ENCODE peak calls at places on chromosomes 5 and 9, in five cellular contexts. K is GM23338, L is upper lobe of right lung, W is psoas muscle, H is kidney epithelial cell. U is an unnamed sample.

GRCh38 chr5:17000296-17000939 is 64.3 kb upstream of the MYO10 start:
- DNase-seq in K (no peak), H (peak; percentile 88), L (no peak), W (no peak), U (peak; percentile 86)

GRCh38 chr9:95028855-95029219 is 288.7 kb downstream of the FANCC start:
- DNase-seq in H (no peak), W (no peak), L (no peak), K (no peak), U (no peak)

GRCh38 chr5:4627887-4628286 is 512.2 kb upstream of the ADAMTS16 start:
- DNase-seq in L (no peak), H (no peak), W (no peak), K (no peak), U (no peak)

GRCh38 chr5:143576721-143577484 is 173.4 kb upstream of the NR3C1 start:
- DNase-seq in H (no peak), K (no peak), L (no peak), W (no peak), U (peak; percentile 68)

GRCh38 chr9:35658144-35658893 is at the start of gene CCDC107:
- DNase-seq in W (peak; percentile 93), L (peak; percentile 93), K (peak; percentile 79), H (no peak), U (peak; percentile 51)

GRCh38 chr5:73451218-73452130 is 2.9 kb upstream of the FOXD1 start:
- DNase-seq in H (no peak), L (peak; percentile 83), W (peak; percentile 82), K (peak; percentile 64), U (no peak)

GRCh38 chr5:110356687-110357086 is 369.8 kb downstream of the TMEM232 start:
- DNase-seq in W (no peak), L (no peak), H (no peak), K (no peak), U (peak; percentile 44)

GRCh38 chr5:42656661-42657035 is 100.0 kb upstream of the CCDC152 start:
- DNase-seq in L (no peak), H (no peak), W (no peak), K (no peak), U (no peak)

GRCh38 chr5:169531631-169532030 is 51.9 kb upstream of the SPDL1 start:
- DNase-seq in H (no peak), K (no peak), W (no peak), L (no peak), U (no peak)

GRCh38 chr9:21385131-21385665 is at the start of gene IFNA2:
- DNase-seq in H (no peak), W (peak; percentile 35), L (no peak), K (no peak), U (no peak)

GRCh38 chr5:179128976-179129375 is 68.8 kb downstream of the ZNF354C start:
- DNase-seq in H (no peak), L (peak; percentile 46), W (no peak), K (no peak), U (no peak)

GRCh38 chr9:123320814-123321213 is 35.2 kb upstream of the CRB2 start:
- DNase-seq in H (no peak), W (no peak), K (no peak), L (no peak), U (no peak)

GRCh38 chr5:14450055-14450524 is 131.5 kb upstream of the OTULINL start:
- DNase-seq in K (no peak), H (no peak), L (no peak), W (peak; percentile 78), U (peak; percentile 97)

GRCh38 chr5:127400946-127401670 is 110.5 kb downstream of the MEGF10 start:
- DNase-seq in H (no peak), K (no peak), W (no peak), L (no peak), U (peak; percentile 36)

GRCh38 chr9:128607642-128608350 is 48.9 kb downstream of the DYNC2I2 start:
- DNase-seq in L (no peak), K (no peak), W (peak; percentile 95), H (no peak), U (no peak)

GRCh38 chr5:73640861-73641320 is 14.9 kb downstream of the ARHGEF28 start:
- DNase-seq in K (no peak), W (no peak), L (no peak), H (no peak), U (no peak)

GRCh38 chr5:179137001-179137642 is 76.9 kb downstream of the ZNF354C start:
- DNase-seq in L (no peak), K (no peak), H (no peak), W (no peak), U (no peak)

GRCh38 chr9:29214162-29214520 is 1640.9 kb upstream of the C9orf72 start:
- DNase-seq in K (peak; percentile 94), L (no peak), H (peak; percentile 41), W (peak; percentile 8), U (no peak)

GRCh38 chr9:92245005-92245797 is 48.3 kb downstream of the IARS1 start:
- DNase-seq in H (peak; percentile 69), K (no peak), L (no peak), W (no peak), U (peak; percentile 70)
- H3K4me3 ChIP-seq in H (no peak overlapping the region), K (no peak overlapping the region), L (no peak overlapping the region), W (no peak overlapping the region), U (no peak overlapping the region)

GRCh38 chr5:9545959-9546851 is at the start of gene SEMA5A:
- DNase-seq in H (no peak), W (peak; percentile 85), K (peak; percentile 73), L (peak; percentile 90), U (peak; percentile 65)
- H3K4me3 ChIP-seq in H (peak within 1 kb of the TSS; percentile 81), W (peak within 1 kb of the TSS; percentile 77), K (peak within 1 kb of the TSS; percentile 95), L (peak within 1 kb of the TSS; percentile 56), U (peak within 1 kb of the TSS; percentile 80)

DNA sequence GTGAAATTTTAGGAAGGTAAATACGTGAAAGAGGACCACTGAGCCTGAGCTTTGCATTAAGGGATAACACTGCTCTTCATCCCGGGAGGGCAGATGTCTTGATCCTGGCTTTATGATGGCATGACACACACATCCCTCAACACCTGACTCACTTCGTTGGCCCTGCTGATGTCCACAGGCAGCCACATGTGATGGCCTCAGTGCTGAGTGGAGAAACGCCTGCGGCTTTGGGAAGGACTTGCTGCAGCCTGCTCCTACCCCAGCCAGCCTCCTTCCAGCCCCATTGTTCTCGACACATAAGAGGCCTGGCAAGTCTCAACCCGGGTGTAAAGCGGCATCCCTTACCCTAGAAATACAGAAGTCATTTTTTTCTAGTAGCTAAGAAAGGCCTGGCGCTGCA is 169.0 kb downstream of the SYK start:
- DNase-seq in W (no peak), L (no peak), H (no peak), K (no peak), U (no peak)
- H3K4me3 ChIP-seq in W (no peak overlapping the region), L (no peak overlapping the region), H (no peak overlapping the region), K (no peak overlapping the region), U (no peak overlapping the region)

GRCh38 chr5:140365282-140365681 is 5.3 kb downstream of the SLC4A9 start:
- DNase-seq in L (no peak), W (no peak), H (no peak), K (no peak), U (no peak)

GRCh38 chr5:140362875-140363630 is 3.1 kb downstream of the SLC4A9 start:
- DNase-seq in W (peak; percentile 87), L (peak; percentile 92), K (peak; percentile 96), H (no peak), U (peak; percentile 55)

GRCh38 chr5:140364472-140364765 is 4.4 kb downstream of the SLC4A9 start:
- DNase-seq in L (no peak), K (no peak), W (no peak), H (no peak), U (no peak)

GRCh38 chr5:140362311-140362710 is 2.3 kb downstream of the SLC4A9 start:
- DNase-seq in L (no peak), W (no peak), H (no peak), K (no peak), U (no peak)

GRCh38 chr5:140363631-140364471 is 3.9 kb downstream of the SLC4A9 start:
- DNase-seq in W (peak; percentile 19), L (no peak), K (no peak), H (no peak), U (no peak)
- H3K4me3 ChIP-seq in W (peak overlapping the region; percentile 53), L (no peak overlapping the region), K (peak overlapping the region; percentile 64), H (peak overlapping the region; percentile 25), U (peak overlapping the region; percentile 48)

DNA sequence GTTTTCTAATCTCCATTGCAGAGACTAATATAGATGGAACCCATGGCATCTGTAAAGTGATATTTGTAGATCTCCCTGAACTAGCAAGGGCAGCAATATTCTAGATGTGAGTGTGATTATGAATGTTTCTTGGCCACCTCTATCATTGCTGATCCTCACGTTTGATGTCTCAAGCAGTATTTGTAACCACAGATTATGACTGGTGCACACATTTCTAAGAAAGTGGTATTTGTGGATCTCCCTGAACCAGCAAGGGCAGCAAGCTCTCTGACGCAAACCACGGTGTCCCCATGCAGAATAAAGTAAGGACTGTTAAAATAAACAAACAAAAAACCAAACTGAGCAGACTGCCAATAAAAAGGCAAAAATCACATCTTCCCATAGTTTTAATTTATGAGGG is 301.3 kb downstream of the CSNK1G3 start:
- DNase-seq in L (no peak), K (no peak), H (no peak), W (no peak), U (no peak)
- H3K4me3 ChIP-seq in L (no peak overlapping the region), K (no peak overlapping the region), H (no peak overlapping the region), W (no peak overlapping the region), U (no peak overlapping the region)

DNA sequence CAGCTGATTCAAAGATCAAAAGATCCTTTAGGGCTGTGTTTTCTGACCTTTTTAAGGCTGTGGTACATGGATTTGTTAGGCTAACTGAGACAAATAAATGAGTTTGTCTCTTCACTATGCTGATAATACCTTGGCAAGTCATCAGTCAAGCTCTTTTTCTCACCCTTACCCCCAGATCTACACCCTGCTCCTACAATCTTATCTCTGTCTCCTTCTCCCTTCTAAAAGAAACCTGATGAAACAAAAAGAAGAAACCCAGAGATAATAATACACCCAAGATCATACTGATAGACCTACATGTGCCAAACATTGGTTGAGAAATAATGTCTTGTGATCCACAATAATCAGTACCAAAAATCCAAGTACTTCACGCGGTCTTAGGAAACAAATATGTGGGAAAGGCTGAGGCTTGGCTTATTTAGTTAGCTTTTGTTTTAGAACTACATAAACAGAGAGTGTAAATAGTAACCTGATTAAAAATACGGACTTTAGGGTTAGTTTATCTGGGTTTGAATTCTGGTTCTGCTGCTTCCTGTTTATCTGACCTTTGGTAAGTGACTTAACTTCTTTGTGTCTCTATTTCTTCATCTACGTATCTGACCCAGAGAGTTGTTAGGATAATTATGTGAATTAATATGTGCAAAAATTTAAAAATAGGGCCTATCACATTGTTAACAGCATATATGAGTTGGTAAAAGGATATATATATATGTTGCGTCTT is 24.8 kb upstream of the PDCD1LG2 start:
- DNase-seq in K (no peak), W (no peak), H (no peak), L (no peak), U (no peak)
- H3K4me3 ChIP-seq in K (no peak overlapping the region), W (no peak overlapping the region), H (no peak overlapping the region), L (no peak overlapping the region), U (no peak overlapping the region)

DNA sequence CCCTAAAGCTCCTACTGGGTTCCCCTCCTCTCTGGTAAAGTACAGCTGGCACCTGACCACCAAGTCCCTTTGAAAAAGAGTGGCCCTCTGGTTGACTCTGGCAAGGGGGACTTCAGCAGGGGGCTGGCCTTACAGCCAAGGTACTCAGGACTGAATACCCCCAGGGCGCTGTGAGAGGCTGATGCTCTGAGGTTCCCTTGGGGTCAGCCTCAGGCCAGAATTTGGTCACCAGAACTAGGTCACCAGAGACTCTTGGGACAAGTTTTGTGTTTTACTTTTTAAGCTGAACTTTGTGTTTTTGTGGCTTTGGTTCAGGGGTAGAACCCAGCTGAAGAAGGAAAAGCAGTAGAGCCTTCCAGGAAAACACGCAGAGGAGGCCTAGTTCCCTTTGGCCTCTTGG is 23.3 kb upstream of the SMU1 start:
- DNase-seq in W (no peak), H (no peak), K (no peak), L (no peak), U (no peak)
- H3K4me3 ChIP-seq in W (no peak overlapping the region), H (no peak overlapping the region), K (no peak overlapping the region), L (no peak overlapping the region), U (no peak overlapping the region)

U was measured in brain microvascular endothelial cell.